ENCODE peak calls at places on chromosomes 2 and 18, in seven cellular contexts. L is lower lobe of right lung, S is NCI-H2081, H is neural progenitor cell, Z is BE2C, E is H54, N is ovary. O is an unnamed sample.

GRCh38 chr2:75200140-75200985 is 1.0 kb upstream of the TACR1 start:
- DNase-seq in L (peak; percentile 72), S (peak; percentile 75), H (peak; percentile 72), Z (peak; percentile 52), E (peak; percentile 49), N (peak; percentile 44), O (peak; percentile 43)

GRCh38 chr2:113976277-113976928 is 86.5 kb downstream of the ACTR3 start:
- DNase-seq in L (no peak), S (no peak), H (no peak), Z (no peak), E (no peak), N (no peak), O (no peak)

GRCh38 chr2:221102896-221103688 is 469.0 kb downstream of the EPHA4 start:
- DNase-seq in L (no peak), S (no peak), H (no peak), Z (no peak), E (no peak), N (no peak), O (no peak)

GRCh38 chr2:169107645-169108044 is 38.3 kb downstream of the DHRS9 start:
- DNase-seq in L (no peak), S (no peak), H (no peak), Z (no peak), E (no peak), N (no peak), O (no peak)

GRCh38 chr2:40224321-40224720 is 227.6 kb downstream of the SLC8A1 start:
- DNase-seq in L (no peak), S (no peak), H (no peak), Z (no peak), E (no peak), N (no peak), O (no peak)

GRCh38 chr2:75375646-75376582 is 176.6 kb upstream of the TACR1 start:
- DNase-seq in L (no peak), S (no peak), H (no peak), Z (no peak), E (peak; percentile 2), N (no peak), O (no peak)

GRCh38 chr2:143873886-143874285 is 646.0 kb downstream of the ZEB2 start:
- DNase-seq in L (no peak), S (no peak), H (no peak), Z (no peak), E (no peak), N (no peak), O (no peak)

GRCh38 chr18:61336766-61337165 is 3.5 kb downstream of the CDH20 start:
- DNase-seq in L (no peak), S (no peak), H (no peak), Z (no peak), E (no peak), N (no peak), O (no peak)

GRCh38 chr2:10722252-10722825 is 909 bp downstream of the ATP6V1C2 start:
- DNase-seq in L (no peak), S (no peak), H (peak; percentile 4), Z (no peak), E (no peak), N (no peak), O (no peak)

GRCh38 chr2:18110222-18110621 is 231.8 kb downstream of the KCNS3 start:
- DNase-seq in L (no peak), S (no peak), H (no peak), Z (no peak), E (no peak), N (no peak), O (no peak)

GRCh38 chr2:32404691-32405090 is 47.9 kb downstream of the BIRC6 start:
- DNase-seq in L (no peak), S (no peak), H (no peak), Z (no peak), E (no peak), N (no peak), O (no peak)

GRCh38 chr2:226489765-226490164 is 309.9 kb downstream of the IRS1 start:
- DNase-seq in L (no peak), S (no peak), H (no peak), Z (no peak), E (peak; percentile 39), N (no peak), O (no peak)

GRCh38 chr2:162025121-162025911 is 48.7 kb downstream of the DPP4 start:
- DNase-seq in L (no peak), S (no peak), H (no peak), Z (no peak), E (no peak), N (no peak), O (no peak)

GRCh38 chr2:74253937-74254336 is 55.5 kb downstream of the MTHFD2 start:
- DNase-seq in L (no peak), S (no peak), H (no peak), Z (no peak), E (no peak), N (no peak), O (no peak)

GRCh38 chr2:18271370-18272147 is 288.9 kb downstream of the RDH14 start:
- DNase-seq in L (no peak), S (no peak), H (no peak), Z (no peak), E (no peak), N (no peak), O (no peak)

GRCh38 chr18:25279961-25280360 is 72.0 kb downstream of the ZNF521 start:
- DNase-seq in L (no peak), S (no peak), H (no peak), Z (no peak), E (no peak), N (no peak), O (no peak)

GRCh38 chr2:158781562-158781961 is 13.6 kb upstream of the DAPL1 start:
- DNase-seq in L (no peak), S (no peak), H (peak; percentile 12), Z (no peak), E (no peak), N (no peak), O (no peak)

GRCh38 chr2:233479616-233480489 is 86.7 kb downstream of the USP40 start:
- DNase-seq in L (no peak), S (no peak), H (no peak), Z (no peak), E (no peak), N (no peak), O (no peak)

GRCh38 chr2:207765960-207766582 is 3.6 kb downstream of the FZD5 start:
- DNase-seq in L (no peak), S (no peak), H (peak; percentile 64), Z (no peak), E (no peak), N (no peak), O (no peak)

GRCh38 chr2:139142252-139142651 is 362.1 kb upstream of the NXPH2 start:
- DNase-seq in L (no peak), S (no peak), H (peak; percentile 58), Z (no peak), E (no peak), N (no peak), O (no peak)

GRCh38 chr2:26144953-26145680 is 27.8 kb upstream of the GAREM2 start:
- DNase-seq in L (peak; percentile 57), S (peak; percentile 77), H (peak; percentile 81), Z (peak; percentile 73), E (peak; percentile 25), N (peak; percentile 73), O (peak; percentile 50)

GRCh38 chr2:178208817-178209216 is 14.5 kb downstream of the OSBPL6 start:
- DNase-seq in L (no peak), S (no peak), H (no peak), Z (no peak), E (no peak), N (no peak), O (no peak)

GRCh38 chr2:174117951-174118930 is 130.1 kb downstream of the OLA1 start:
- DNase-seq in L (no peak), S (no peak), H (no peak), Z (no peak), E (peak; percentile 8), N (no peak), O (no peak)

GRCh38 chr2:37720533-37721218 is 49.2 kb upstream of the CDC42EP3 start:
- DNase-seq in L (no peak), S (no peak), H (no peak), Z (no peak), E (no peak), N (no peak), O (no peak)

GRCh38 chr18:42028232-42028832 is 73.3 kb downstream of the PIK3C3 start:
- DNase-seq in L (no peak), S (peak; percentile 28), H (peak; percentile 29), Z (peak; percentile 16), E (no peak), N (no peak), O (no peak)

GRCh38 chr2:28326873-28327495 is 65.7 kb upstream of the FOSL2 start:
- DNase-seq in L (no peak), S (no peak), H (no peak), Z (no peak), E (no peak), N (peak; percentile 79), O (no peak)

GRCh38 chr2:231017250-231017636 is 20.1 kb upstream of the C2orf72 start:
- DNase-seq in L (no peak), S (no peak), H (no peak), Z (peak; percentile 21), E (peak; percentile 42), N (no peak), O (no peak)

GRCh38 chr2:212441141-212441540 is 97.5 kb downstream of the ERBB4 start:
- DNase-seq in L (no peak), S (no peak), H (no peak), Z (no peak), E (no peak), N (no peak), O (no peak)